ENCODE peak calls at places on chromosomes 3 and 15, in six cellular contexts. U is fibroblast of lung, W is PC-3, V is A673, G is PC-9, P is neural progenitor cell. H is an unnamed sample.

GRCh38 chr3:12471228-12471627 is 13.1 kb upstream of the TSEN2 start:
- DNase-seq in U (no peak), W (peak; percentile 99), V (no peak), G (peak; percentile 92), P (no peak), H (no peak)

GRCh38 chr3:17730318-17730967 is 12.0 kb downstream of the TBC1D5 start:
- DNase-seq in U (peak; percentile 77), W (peak; percentile 84), V (peak; percentile 89), G (no peak), P (no peak), H (no peak)

GRCh38 chr3:45496550-45496949 is 98.0 kb upstream of the LIMD1 start:
- DNase-seq in U (no peak), W (no peak), V (peak; percentile 81), G (no peak), P (no peak), H (no peak)

GRCh38 chr15:44738340-44738984 is 2.1 kb downstream of the TRIM69 start:
- DNase-seq in U (peak; percentile 38), W (peak; percentile 87), V (peak; percentile 85), G (peak; percentile 37), P (peak; percentile 15), H (peak; percentile 44)

GRCh38 chr3:188036375-188036985 is 117.5 kb upstream of the LPP start:
- DNase-seq in U (no peak), W (no peak), V (no peak), G (peak; percentile 89), P (no peak), H (no peak)

GRCh38 chr3:16846373-16847078 is 38.2 kb upstream of the PLCL2 start:
- DNase-seq in U (no peak), W (no peak), V (no peak), G (no peak), P (no peak), H (no peak)

GRCh38 chr15:91974321-91974720 is 120.8 kb downstream of the SLCO3A1 start:
- DNase-seq in U (no peak), W (peak; percentile 48), V (no peak), G (peak; percentile 81), P (no peak), H (no peak)

GRCh38 chr3:3531476-3531875 is 267.8 kb upstream of the LRRN1 start:
- DNase-seq in U (peak; percentile 12), W (no peak), V (no peak), G (no peak), P (no peak), H (no peak)

GRCh38 chr3:11096266-11097135 is 57.8 kb upstream of the HRH1 start:
- DNase-seq in U (peak; percentile 92), W (peak; percentile 91), V (peak; percentile 97), G (peak; percentile 55), P (peak; percentile 57), H (no peak)

GRCh38 chr3:52904000-52904399 is 6.7 kb upstream of the STIMATE start:
- DNase-seq in U (no peak), W (no peak), V (no peak), G (no peak), P (no peak), H (no peak)

GRCh38 chr3:141578197-141578596 is 91.4 kb downstream of the RASA2 start:
- DNase-seq in U (peak; percentile 30), W (no peak), V (no peak), G (no peak), P (no peak), H (no peak)

GRCh38 chr3:196057663-196058356 is 24.1 kb downstream of the TFRC start:
- DNase-seq in U (no peak), W (no peak), V (no peak), G (no peak), P (no peak), H (no peak)

GRCh38 chr3:197408177-197408957 is 110.0 kb upstream of the DLG1 start:
- DNase-seq in U (peak; percentile 52), W (peak; percentile 28), V (no peak), G (no peak), P (peak; percentile 73), H (no peak)

GRCh38 chr3:157248590-157249425 is 88.9 kb upstream of the CCNL1 start:
- DNase-seq in U (peak; percentile 94), W (peak; percentile 92), V (peak; percentile 71), G (peak; percentile 84), P (peak; percentile 17), H (no peak)

GRCh38 chr3:128152419-128153155 is 694 bp upstream of the EEFSEC start:
- DNase-seq in U (peak; percentile 62), W (peak; percentile 68), V (peak; percentile 86), G (peak; percentile 84), P (no peak), H (no peak)

GRCh38 chr3:14231145-14231990 is 52.8 kb downstream of the LSM3 start:
- DNase-seq in U (no peak), W (no peak), V (no peak), G (no peak), P (no peak), H (no peak)

GRCh38 chr3:138682674-138683073 is 74.1 kb downstream of the FAIM start:
- DNase-seq in U (no peak), W (no peak), V (no peak), G (no peak), P (no peak), H (no peak)

GRCh38 chr15:78715930-78716329 is 74.9 kb upstream of the CHRNB4 start:
- DNase-seq in U (peak; percentile 84), W (peak; percentile 71), V (no peak), G (no peak), P (no peak), H (no peak)

GRCh38 chr3:64399205-64399800 is 174.0 kb upstream of the PRICKLE2 start:
- DNase-seq in U (peak; percentile 50), W (peak; percentile 62), V (peak; percentile 49), G (no peak), P (peak; percentile 67), H (no peak)

GRCh38 chr3:176919836-176920760 is 277.2 kb downstream of the TBL1XR1 start:
- DNase-seq in U (peak; percentile 88), W (peak; percentile 86), V (no peak), G (no peak), P (no peak), H (no peak)

GRCh38 chr3:111070772-111071256 is 802 bp upstream of the NECTIN3 start:
- DNase-seq in U (no peak), W (no peak), V (no peak), G (no peak), P (no peak), H (no peak)

GRCh38 chr3:141413387-141414140 is 45.3 kb downstream of the ZBTB38 start:
- DNase-seq in U (peak; percentile 47), W (no peak), V (peak; percentile 18), G (no peak), P (no peak), H (no peak)

GRCh38 chr3:14902719-14903118 is 44.7 kb upstream of the NR2C2 start:
- DNase-seq in U (no peak), W (no peak), V (no peak), G (no peak), P (no peak), H (no peak)

GRCh38 chr3:45606991-45607712 is 12.6 kb downstream of the LIMD1 start:
- DNase-seq in U (peak; percentile 30), W (peak; percentile 61), V (no peak), G (no peak), P (no peak), H (no peak)

GRCh38 chr15:64536244-64536836 is 76.0 kb downstream of the ZNF609 start:
- DNase-seq in U (peak; percentile 91), W (peak; percentile 79), V (peak; percentile 58), G (peak; percentile 68), P (no peak), H (no peak)

DNA sequence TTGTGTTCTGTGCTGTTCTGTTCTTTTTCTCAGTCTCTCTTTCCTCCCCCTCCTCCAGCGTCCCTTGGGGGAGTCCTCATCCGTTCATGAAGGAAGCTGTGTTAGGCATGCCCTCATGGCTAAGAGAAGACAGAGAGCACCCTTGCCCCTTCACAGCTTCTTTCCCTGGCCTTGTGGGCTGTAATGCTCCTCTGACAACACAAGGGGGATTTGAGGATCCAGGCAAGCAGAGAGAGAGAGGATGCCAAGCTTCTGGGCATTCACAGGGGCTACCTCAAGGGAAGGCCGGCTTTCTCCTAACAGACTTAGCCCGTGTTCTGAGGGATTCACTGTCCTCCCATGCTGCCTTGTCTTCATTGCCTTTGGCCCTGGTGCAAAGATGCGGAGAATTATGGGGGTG is 389.5 kb downstream of the LRTM1 start:
- DNase-seq in U (no peak), W (no peak), V (peak; percentile 32), G (no peak), P (peak; percentile 51), H (no peak)
- TF ChIP-seq EZH2 in U (no peak), W (no peak), V (no peak), G (no peak), P (no peak), H (no peak)

GRCh38 chr3:33218446-33219174 is at the start of gene SUSD5:
- DNase-seq in U (peak; percentile 72), W (no peak), V (peak; percentile 55), G (no peak), P (peak; percentile 86), H (no peak)
- TF ChIP-seq EZH2 in U (no peak), W (no peak), V (no peak), G (no peak), P (peak; percentile 11), H (no peak)

GRCh38 chr3:189563841-189564563 is 67.2 kb upstream of the TP63 start:
- DNase-seq in U (peak; percentile 97), W (peak; percentile 97), V (no peak), G (peak; percentile 92), P (no peak), H (peak; percentile 80)
- TF ChIP-seq EZH2 in U (no peak), W (no peak), V (no peak), G (no peak), P (no peak), H (no peak)

GRCh38 chr3:41526995-41527573 is 327.8 kb downstream of the CTNNB1 start:
- DNase-seq in U (no peak), W (no peak), V (no peak), G (no peak), P (no peak), H (no peak)

DNA sequence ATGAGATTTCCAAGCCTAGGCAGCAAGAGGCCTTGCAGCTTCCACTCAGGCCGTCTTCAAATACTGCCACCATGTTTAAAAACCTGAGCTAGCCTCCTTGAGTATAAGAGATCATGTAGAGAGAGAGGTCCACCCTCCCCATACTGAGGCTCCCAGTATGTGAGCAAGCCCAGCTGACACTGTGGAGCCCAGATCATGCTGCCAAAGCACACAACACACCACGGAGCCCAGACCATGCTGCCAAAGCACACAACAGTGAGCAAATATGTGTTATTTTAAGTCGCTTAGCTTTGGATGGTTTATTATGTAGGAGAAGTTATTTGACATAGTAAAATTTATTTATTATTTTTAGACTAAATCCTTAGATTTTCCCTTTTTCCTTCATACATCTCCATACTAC is 333.7 kb downstream of the CTNNB1 start:
- DNase-seq in U (no peak), W (no peak), V (no peak), G (no peak), P (no peak), H (no peak)
- TF ChIP-seq EZH2 in U (no peak), W (no peak), V (no peak), G (no peak), P (no peak), H (no peak)

GRCh38 chr15:73366766-73367623 is 1.8 kb downstream of the HCN4 start:
- DNase-seq in U (no peak), W (no peak), V (no peak), G (no peak), P (peak; percentile 54), H (no peak)
- TF ChIP-seq EZH2 in U (peak; percentile 33), W (no peak), V (peak; percentile 45), G (no peak), P (no peak), H (peak; percentile 7)

GRCh38 chr3:42263354-42264346 is 2.3 kb downstream of the CCK start:
- DNase-seq in U (no peak), W (no peak), V (no peak), G (peak; percentile 57), P (peak; percentile 56), H (no peak)
- TF ChIP-seq EZH2 in U (no peak), W (no peak), V (peak; percentile 29), G (no peak), P (peak; percentile 36), H (no peak)